ENCODE peak calls at places on chromosomes 13 and 19, in five cellular contexts. H is fibroblast of lung, X is ascending aorta, L is WTC11, E is activated B cell treated with CpG ODN at 0.5 μM for 24 hours. M is an unnamed sample.

GRCh38 chr13:99103536-99103935 is 97.1 kb upstream of the UBAC2 start:
- DNase-seq in L (no peak), E (no peak), H (no peak), X (no peak), M (no peak)

GRCh38 chr19:1445932-1446712 is 3.8 kb upstream of the APC2 start:
- DNase-seq in X (no peak), E (peak), H (no peak), L (peak), M (no peak)

GRCh38 chr13:41588899-41589298 is 131.5 kb downstream of the RGCC start:
- DNase-seq in E (no peak), X (no peak), L (no peak), H (peak), M (no peak)

GRCh38 chr19:48239582-48240141 is 16.1 kb downstream of the CARD8 start:
- DNase-seq in H (peak), E (no peak), L (no peak), X (no peak), M (no peak)

GRCh38 chr13:19601749-19602725 is 31.4 kb upstream of the MPHOSPH8 start:
- DNase-seq in H (peak), X (no peak), E (peak), L (peak), M (peak)

GRCh38 chr19:11693505-11694499 is 44.9 kb downstream of the ZNF823 start:
- DNase-seq in H (peak), E (no peak), L (peak), X (no peak), M (no peak)

GRCh38 chr13:77338961-77339401 is 12.1 kb upstream of the MYCBP2 start:
- DNase-seq in H (no peak), L (no peak), E (peak), X (no peak), M (no peak)

GRCh38 chr19:5624154-5624663 is 1.3 kb downstream of the SAFB start:
- DNase-seq in E (no peak), L (no peak), H (peak), X (no peak), M (no peak)

GRCh38 chr19:1789282-1790020 is 22.6 kb downstream of the ATP8B3 start:
- DNase-seq in X (no peak), E (no peak), H (no peak), L (no peak), M (no peak)

GRCh38 chr13:106083620-106084350 is 451.7 kb downstream of the EFNB2 start:
- DNase-seq in L (peak), E (no peak), X (no peak), H (peak), M (no peak)

GRCh38 chr19:8589177-8589714 is 12.0 kb upstream of the MYO1F start:
- DNase-seq in H (no peak), L (no peak), X (no peak), E (no peak), M (no peak)

GRCh38 chr19:40702337-40703012 is 12.0 kb upstream of the NUMBL start:
- DNase-seq in L (peak), X (no peak), E (no peak), H (peak), M (peak)
- TF ChIP-seq CTCF in L (peak), X (no peak), E (no peak), H (peak), M (peak)

DNA sequence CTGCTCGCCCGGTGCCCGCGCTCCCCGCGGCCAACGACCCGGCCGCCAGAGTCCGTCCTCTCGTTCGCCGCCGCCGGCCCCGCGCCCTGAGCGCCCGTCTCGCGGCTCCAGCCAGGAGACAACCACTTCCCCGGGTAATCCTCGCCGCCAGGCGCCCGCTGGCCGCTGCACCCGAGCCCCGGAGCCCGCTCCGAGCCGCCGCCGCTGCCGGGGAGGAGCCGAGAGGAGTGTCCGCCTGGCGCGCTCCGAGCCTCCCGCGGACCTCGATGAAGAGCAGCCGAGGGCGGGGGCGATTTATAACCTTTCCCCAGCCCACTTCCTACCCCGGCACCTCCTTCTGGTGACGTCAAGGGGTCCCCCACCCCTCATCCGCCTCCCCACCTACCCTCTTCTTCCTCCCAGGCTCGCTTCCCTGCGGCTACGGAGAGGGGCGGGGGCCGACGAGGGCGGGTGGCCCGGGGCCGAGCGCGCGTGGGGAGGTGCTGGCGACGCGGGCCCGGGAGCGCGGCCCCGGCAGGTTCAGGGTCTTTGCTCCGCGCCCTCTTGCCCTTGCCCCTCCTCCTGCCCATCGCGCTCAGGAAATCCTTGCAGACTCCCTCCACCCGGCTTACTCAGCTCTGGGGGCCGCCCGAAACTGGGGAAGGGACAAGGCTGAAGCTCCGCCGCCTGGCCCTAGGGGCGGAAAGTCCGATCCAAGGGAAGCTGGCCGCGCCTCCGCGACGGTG is at the start of gene FLT1:
- DNase-seq in E (peak), L (peak), H (peak), X (peak), M (peak)
- TF ChIP-seq CTCF in E (no peak), L (no peak), H (no peak), X (no peak), M (no peak)

GRCh38 chr19:51096473-51097165 is 11.6 kb downstream of the CTU1 start:
- DNase-seq in X (no peak), E (no peak), H (no peak), L (no peak), M (no peak)
- TF ChIP-seq CTCF in X (no peak), E (no peak), H (peak), L (no peak), M (peak)

GRCh38 chr13:113145911-113146598 is 12.4 kb upstream of the PROZ start:
- DNase-seq in E (no peak), X (peak), L (no peak), H (no peak), M (no peak)
- TF ChIP-seq CTCF in E (no peak), X (no peak), L (no peak), H (no peak), M (no peak)